ENCODE peak calls at places on chromosomes 4 and X, in four cellular contexts. Y, H, Z and R are unnamed samples.

GRCh38 chrX:104351173-104351769 is 96.5 kb upstream of the ESX1 start:
- DNase-seq in Y (peak; percentile 86), H (no peak), Z (peak; percentile 43), R (peak; percentile 71)

GRCh38 chr4:161573836-161574235 is 590.0 kb downstream of the FSTL5 start:
- DNase-seq in Y (peak; percentile 9), H (no peak), Z (no peak), R (no peak)

GRCh38 chrX:43380704-43381103 is 275.4 kb upstream of the MAOA start:
- DNase-seq in Y (no peak), H (no peak), Z (no peak), R (no peak)

GRCh38 chr4:13533670-13534343 is 10.5 kb downstream of the NKX3-2 start:
- DNase-seq in Y (no peak), H (no peak), Z (no peak), R (no peak)

GRCh38 chr4:7307391-7308099 is 115.2 kb downstream of the SORCS2 start:
- DNase-seq in Y (no peak), H (no peak), Z (no peak), R (no peak)

GRCh38 chrX:69028006-69028760 is 137.1 kb downstream of the PJA1 start:
- DNase-seq in Y (no peak), H (no peak), Z (no peak), R (no peak)

GRCh38 chr4:99885063-99885664 is 9.1 kb downstream of the LAMTOR3 start:
- DNase-seq in Y (peak; percentile 69), H (peak; percentile 55), Z (peak; percentile 23), R (peak; percentile 16)

GRCh38 chrX:3548743-3549441 is 164.6 kb downstream of the PRKX start:
- DNase-seq in Y (peak; percentile 84), H (peak; percentile 43), Z (peak; percentile 68), R (no peak)

GRCh38 chrX:100995469-100995868 is 26.0 kb downstream of the ARL13A start:
- DNase-seq in Y (peak; percentile 78), H (no peak), Z (peak; percentile 16), R (peak; percentile 44)

GRCh38 chr4:53196872-53197759 is 168.7 kb downstream of the SCFD2 start:
- DNase-seq in Y (peak; percentile 95), H (peak; percentile 83), Z (peak; percentile 92), R (peak; percentile 85)

GRCh38 chr4:179624768-179625181 is 2182.5 kb upstream of the AGA start:
- DNase-seq in Y (peak; percentile 15), H (no peak), Z (no peak), R (no peak)

GRCh38 chr4:183256756-183257385 is 63.2 kb downstream of the CLDN22 start:
- DNase-seq in Y (peak; percentile 64), H (peak; percentile 62), Z (no peak), R (peak; percentile 20)

GRCh38 chr4:1872918-1873269 is 1.7 kb downstream of the NSD2 start:
- DNase-seq in Y (peak; percentile 40), H (no peak), Z (peak; percentile 31), R (peak; percentile 21)

GRCh38 chrX:141902366-141902765 is 1.3 kb upstream of the MAGEC1 start:
- DNase-seq in Y (no peak), H (no peak), Z (no peak), R (no peak)

GRCh38 chr4:4574792-4575191 is 32.9 kb upstream of the STX18 start:
- DNase-seq in Y (peak; percentile 98), H (no peak), Z (peak; percentile 85), R (peak; percentile 44)

GRCh38 chrX:34884693-34885277 is 57.8 kb upstream of the FAM47B start:
- DNase-seq in Y (peak; percentile 90), H (no peak), Z (peak; percentile 43), R (peak; percentile 22)

GRCh38 chrX:115449742-115450141 is 111.2 kb upstream of the PLS3 start:
- DNase-seq in Y (peak; percentile 84), H (peak; percentile 39), Z (no peak), R (no peak)